ENCODE peak calls at places on chromosomes 6 and 20, in seven cellular contexts. A, W, D, Q, Z, H and E are unnamed samples.

GRCh38 chr6:96812077-96812703 is 25.1 kb downstream of the GPR63 start:
- DNase-seq in A (no peak), W (no peak), D (peak), Q (no peak), Z (no peak), H (no peak), E (no peak)

GRCh38 chr6:51868591-51869355 is 218.6 kb downstream of the PKHD1 start:
- DNase-seq in A (no peak), W (no peak), D (peak), Q (no peak), Z (no peak), H (no peak), E (no peak)

GRCh38 chr6:46013639-46014038 is 2.0 kb downstream of the CLIC5 start:
- DNase-seq in A (no peak), W (no peak), D (no peak), Q (no peak), Z (no peak), H (no peak), E (no peak)

GRCh38 chr20:25606094-25606640 is 17.6 kb downstream of the NANP start:
- DNase-seq in A (no peak), W (no peak), D (no peak), Q (no peak), Z (no peak), H (no peak), E (no peak)

GRCh38 chr6:111494951-111495350 is 11.9 kb upstream of the REV3L start:
- DNase-seq in A (no peak), W (no peak), D (no peak), Q (no peak), Z (no peak), H (no peak), E (no peak)

GRCh38 chr20:1146957-1147356 is 28.6 kb downstream of the PSMF1 start:
- DNase-seq in A (no peak), W (no peak), D (no peak), Q (no peak), Z (no peak), H (no peak), E (no peak)

GRCh38 chr6:48986803-48987202 is 476.2 kb downstream of the MMUT start:
- DNase-seq in A (no peak), W (no peak), D (no peak), Q (no peak), Z (no peak), H (no peak), E (no peak)

GRCh38 chr20:51910202-51911050 is 108.1 kb upstream of the SALL4 start:
- DNase-seq in A (no peak), W (no peak), D (peak), Q (peak), Z (no peak), H (no peak), E (no peak)

GRCh38 chr20:53846640-53847039 is 223.8 kb downstream of the BCAS1 start:
- DNase-seq in A (no peak), W (no peak), D (no peak), Q (no peak), Z (no peak), H (no peak), E (no peak)

GRCh38 chr6:49052901-49053300 is 410.2 kb downstream of the MMUT start:
- DNase-seq in A (no peak), W (no peak), D (peak), Q (no peak), Z (no peak), H (no peak), E (no peak)

GRCh38 chr6:74044417-74045096 is 348.6 kb downstream of the CD109 start:
- DNase-seq in A (no peak), W (no peak), D (no peak), Q (no peak), Z (no peak), H (no peak), E (no peak)

GRCh38 chr20:13990465-13990864 is at the start of gene SEL1L2:
- DNase-seq in A (no peak), W (no peak), D (no peak), Q (peak), Z (no peak), H (no peak), E (no peak)

GRCh38 chr20:31663838-31664695 is 26.4 kb downstream of the COX4I2 start:
- DNase-seq in A (no peak), W (no peak), D (no peak), Q (peak), Z (no peak), H (no peak), E (no peak)

GRCh38 chr6:44001318-44001868 is 125.9 kb downstream of the MRPL14 start:
- DNase-seq in A (no peak), W (no peak), D (no peak), Q (peak), Z (no peak), H (no peak), E (no peak)

GRCh38 chr20:57065646-57066045 is 200.8 kb downstream of the BMP7 start:
- DNase-seq in A (no peak), W (no peak), D (no peak), Q (no peak), Z (no peak), H (no peak), E (no peak)

GRCh38 chr6:35764238-35764896 is 12.0 kb upstream of the CLPSL2 start:
- DNase-seq in A (no peak), W (no peak), D (peak), Q (no peak), Z (no peak), H (no peak), E (no peak)

GRCh38 chr6:136317023-136317649 is 27.5 kb upstream of the BCLAF1 start:
- DNase-seq in A (no peak), W (peak), D (peak), Q (peak), Z (peak), H (peak), E (no peak)

GRCh38 chr6:82072771-82073170 is 174.8 kb downstream of the IBTK start:
- DNase-seq in A (no peak), W (peak), D (peak), Q (no peak), Z (no peak), H (no peak), E (no peak)

GRCh38 chr20:18224968-18225568 is 63.3 kb upstream of the ZNF133 start:
- DNase-seq in A (no peak), W (peak), D (peak), Q (peak), Z (no peak), H (no peak), E (no peak)

GRCh38 chr6:9647599-9647998 is 767.3 kb downstream of the TFAP2A start:
- DNase-seq in A (no peak), W (peak), D (no peak), Q (no peak), Z (no peak), H (no peak), E (no peak)

GRCh38 chr6:25601797-25602679 is 50.0 kb upstream of the SCGN start:
- DNase-seq in A (no peak), W (peak), D (peak), Q (peak), Z (no peak), H (no peak), E (no peak)

GRCh38 chr6:26175428-26176181 is 88.4 kb downstream of the HFE start:
- DNase-seq in A (no peak), W (no peak), D (peak), Q (peak), Z (peak), H (no peak), E (no peak)

GRCh38 chr20:58209652-58210397 is 18.6 kb downstream of the ANKRD60 start:
- DNase-seq in A (peak), W (peak), D (peak), Q (peak), Z (peak), H (peak), E (no peak)

GRCh38 chr6:152244998-152245630 is 392.0 kb downstream of the SYNE1 start:
- DNase-seq in A (no peak), W (no peak), D (no peak), Q (no peak), Z (no peak), H (no peak), E (no peak)

GRCh38 chr20:48819813-48820648 is 7.8 kb downstream of the PREX1 start:
- DNase-seq in A (no peak), W (no peak), D (no peak), Q (no peak), Z (no peak), H (no peak), E (no peak)

GRCh38 chr20:17896771-17897369 is 71.7 kb downstream of the SNX5 start:
- DNase-seq in A (no peak), W (no peak), D (no peak), Q (no peak), Z (no peak), H (no peak), E (no peak)

GRCh38 chr6:87099472-87099871 is 4.6 kb upstream of the CGA start:
- DNase-seq in A (no peak), W (no peak), D (no peak), Q (no peak), Z (no peak), H (no peak), E (no peak)

GRCh38 chr6:14784596-14785360 is 461.1 kb upstream of the JARID2 start:
- DNase-seq in A (no peak), W (no peak), D (peak), Q (peak), Z (no peak), H (no peak), E (no peak)

GRCh38 chr6:157145656-157146285 is 177.5 kb downstream of the TMEM242 start:
- DNase-seq in A (no peak), W (no peak), D (no peak), Q (peak), Z (no peak), H (no peak), E (no peak)

GRCh38 chr6:80939936-80940335 is 812.5 kb downstream of the TENT5A start:
- DNase-seq in A (no peak), W (no peak), D (peak), Q (no peak), Z (no peak), H (no peak), E (no peak)

GRCh38 chr6:115131709-115132490 is 789.1 kb upstream of the HS3ST5 start:
- DNase-seq in A (no peak), W (no peak), D (no peak), Q (no peak), Z (no peak), H (no peak), E (no peak)

GRCh38 chr20:44776977-44777376 is 31.3 kb downstream of the KCNK15 start:
- DNase-seq in A (no peak), W (no peak), D (peak), Q (peak), Z (no peak), H (no peak), E (no peak)

GRCh38 chr20:16106191-16106849 is 466.9 kb downstream of the KIF16B start:
- DNase-seq in A (no peak), W (no peak), D (peak), Q (no peak), Z (no peak), H (no peak), E (no peak)

GRCh38 chr6:7406743-7407142 is 17.1 kb downstream of the RIOK1 start:
- DNase-seq in A (no peak), W (no peak), D (no peak), Q (no peak), Z (no peak), H (no peak), E (no peak)

GRCh38 chr20:13200767-13201500 is 20.1 kb upstream of the ISM1 start:
- DNase-seq in A (no peak), W (no peak), D (no peak), Q (no peak), Z (no peak), H (no peak), E (no peak)

GRCh38 chr6:106194949-106195919 is 109.1 kb downstream of the PRDM1 start:
- DNase-seq in A (no peak), W (no peak), D (peak), Q (no peak), Z (peak), H (no peak), E (no peak)

GRCh38 chr6:106197441-106197840 is 111.3 kb downstream of the PRDM1 start:
- DNase-seq in A (no peak), W (no peak), D (no peak), Q (no peak), Z (no peak), H (no peak), E (no peak)

GRCh38 chr6:106187424-106187982 is 101.4 kb downstream of the PRDM1 start:
- DNase-seq in A (no peak), W (no peak), D (no peak), Q (no peak), Z (no peak), H (no peak), E (no peak)

GRCh38 chr6:106188104-106188794 is 102.1 kb downstream of the PRDM1 start:
- DNase-seq in A (no peak), W (no peak), D (no peak), Q (no peak), Z (no peak), H (no peak), E (no peak)

GRCh38 chr6:106192824-106193223 is 106.7 kb downstream of the PRDM1 start:
- DNase-seq in A (no peak), W (no peak), D (peak), Q (no peak), Z (no peak), H (no peak), E (no peak)
- H3K27ac ChIP-seq in A (no peak), W (no peak), D (peak), Q (no peak), Z (no peak), H (no peak), E (no peak)

DNA sequence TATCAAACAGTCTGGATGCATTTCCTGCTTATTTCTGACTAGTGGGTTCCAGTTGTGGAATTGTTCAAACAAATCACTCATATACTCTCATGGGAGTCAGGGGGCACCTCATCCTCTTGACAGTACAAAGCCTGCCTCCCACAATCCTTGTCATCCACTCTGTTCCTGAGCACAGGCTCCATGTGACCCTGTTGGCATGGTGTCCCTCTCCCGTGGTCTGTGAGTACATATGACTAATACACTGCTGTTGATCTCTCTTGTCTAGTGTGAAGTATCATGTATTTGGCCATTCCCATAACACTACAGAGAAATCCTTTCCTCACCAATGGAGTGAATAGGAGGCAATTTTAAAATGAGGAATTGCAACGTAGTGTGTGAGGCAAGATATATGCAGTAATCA is 185.3 kb downstream of the OGFRL1 start:
- DNase-seq in A (no peak), W (peak), D (peak), Q (peak), Z (no peak), H (peak), E (no peak)
- H3K27ac ChIP-seq in A (no peak), W (peak), D (no peak), Q (no peak), Z (no peak), H (no peak), E (no peak)

DNA sequence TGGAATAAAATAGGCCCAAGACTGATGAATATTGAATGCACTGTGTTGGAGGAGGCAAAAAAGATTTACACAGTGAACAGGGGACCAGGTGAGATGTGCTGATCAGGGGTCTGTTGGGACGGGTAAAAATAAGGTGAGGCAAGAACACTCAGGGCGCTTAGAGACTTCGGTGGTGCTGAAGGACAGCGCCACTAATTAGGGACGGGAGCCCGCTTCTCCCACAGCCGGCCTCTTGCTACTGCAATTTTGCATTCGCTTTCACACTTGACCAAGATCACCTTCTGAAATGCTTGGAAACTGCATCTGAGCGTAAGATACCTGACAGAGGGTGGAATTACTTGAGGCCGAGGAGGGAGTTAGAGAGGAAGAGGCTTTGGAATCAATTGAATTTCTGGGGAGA is 7.3 kb downstream of the TFAP2D start:
- DNase-seq in A (no peak), W (no peak), D (peak), Q (peak), Z (no peak), H (no peak), E (no peak)
- H3K27ac ChIP-seq in A (no peak), W (no peak), D (no peak), Q (no peak), Z (no peak), H (no peak), E (no peak)

DNA sequence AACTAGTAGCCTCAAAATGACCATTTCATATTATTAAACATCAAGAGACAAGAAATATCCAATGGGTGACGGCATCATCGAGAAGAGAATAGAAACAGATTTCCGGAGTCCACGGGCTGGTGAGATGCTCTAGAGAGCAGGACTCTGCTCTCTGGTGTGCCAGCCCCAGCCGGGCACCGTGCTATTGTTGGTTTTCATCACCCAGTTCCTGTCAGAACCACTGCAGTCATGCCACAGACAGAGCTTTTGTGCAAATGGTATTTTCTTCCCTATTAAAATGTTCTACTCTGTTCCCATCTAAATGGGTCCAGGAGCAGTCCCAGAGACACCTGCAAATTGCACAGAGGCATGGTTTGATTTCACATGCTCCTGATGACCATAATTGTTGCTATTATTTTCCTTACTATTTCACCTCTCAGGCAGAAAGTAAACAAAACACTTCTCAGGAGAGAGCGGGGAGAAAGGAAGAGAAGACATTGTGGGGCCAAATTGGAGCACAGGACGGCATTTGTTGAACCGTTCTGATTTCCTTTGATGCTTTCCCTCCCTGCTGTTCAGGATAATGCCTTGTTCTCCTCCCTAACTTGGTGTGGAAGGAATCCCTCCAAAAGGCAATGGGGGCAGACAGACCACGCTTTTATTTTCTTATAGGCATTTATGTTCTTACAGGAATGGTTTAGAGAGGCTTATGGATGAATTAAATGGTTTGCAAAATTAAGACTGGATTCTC is 11.4 kb upstream of the RAMACL start:
- DNase-seq in A (no peak), W (no peak), D (no peak), Q (no peak), Z (no peak), H (no peak), E (no peak)
- H3K27ac ChIP-seq in A (peak), W (peak), D (no peak), Q (peak), Z (no peak), H (peak), E (peak)

DNA sequence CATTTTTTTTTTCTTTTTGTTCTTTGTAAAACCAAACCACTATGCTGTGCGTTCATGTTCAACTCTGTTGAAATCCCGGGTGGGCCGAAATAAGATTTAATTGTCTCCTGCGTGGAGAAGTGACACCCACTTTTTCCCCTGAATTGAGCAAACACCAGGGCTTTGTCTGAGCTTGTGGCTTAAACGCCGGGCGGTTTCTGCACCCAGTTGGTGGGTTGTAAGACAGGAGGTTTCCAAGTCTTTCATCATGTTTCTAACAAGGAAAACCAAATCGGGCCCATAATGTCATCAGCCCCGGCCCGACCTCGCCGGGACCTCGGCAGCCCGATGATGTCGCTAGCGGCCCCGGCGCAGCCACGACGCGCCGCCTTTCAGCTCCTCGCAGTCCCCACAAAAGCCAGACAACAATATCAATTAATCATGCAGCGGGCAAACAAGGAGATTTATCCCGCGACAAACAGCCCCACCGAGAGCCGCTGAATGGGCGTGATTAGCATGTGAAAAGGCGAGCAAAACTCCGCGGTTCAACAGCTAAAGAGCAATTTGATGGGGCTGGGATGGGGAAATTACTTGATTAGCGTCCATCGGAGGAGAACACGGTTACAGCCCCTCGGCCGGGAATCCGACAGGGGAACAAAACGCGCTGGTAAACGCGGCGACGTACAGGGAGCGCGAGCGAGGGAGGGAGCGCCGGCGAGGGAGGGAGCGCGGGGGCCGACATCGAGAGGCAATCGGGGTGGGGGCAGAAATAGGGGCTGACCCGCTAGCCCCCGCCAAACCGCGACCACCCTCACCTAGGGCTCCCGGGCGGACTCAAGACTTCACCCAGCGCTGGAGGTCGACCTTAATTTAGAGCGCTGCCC is 5.3 kb downstream of the LINC00237 start:
- DNase-seq in A (no peak), W (no peak), D (no peak), Q (no peak), Z (no peak), H (no peak), E (no peak)
- H3K27ac ChIP-seq in A (peak), W (no peak), D (no peak), Q (no peak), Z (no peak), H (no peak), E (no peak)

GRCh38 chr6:113015249-113015648 is 668.1 kb downstream of the RFPL4B start:
- DNase-seq in A (no peak), W (peak), D (no peak), Q (no peak), Z (no peak), H (no peak), E (no peak)

GRCh38 chr6:113018351-113019151 is 671.4 kb downstream of the RFPL4B start:
- DNase-seq in A (no peak), W (no peak), D (peak), Q (peak), Z (no peak), H (peak), E (no peak)

GRCh38 chr6:113017316-113017715 is 670.2 kb downstream of the RFPL4B start:
- DNase-seq in A (no peak), W (no peak), D (no peak), Q (no peak), Z (no peak), H (no peak), E (no peak)

DNA sequence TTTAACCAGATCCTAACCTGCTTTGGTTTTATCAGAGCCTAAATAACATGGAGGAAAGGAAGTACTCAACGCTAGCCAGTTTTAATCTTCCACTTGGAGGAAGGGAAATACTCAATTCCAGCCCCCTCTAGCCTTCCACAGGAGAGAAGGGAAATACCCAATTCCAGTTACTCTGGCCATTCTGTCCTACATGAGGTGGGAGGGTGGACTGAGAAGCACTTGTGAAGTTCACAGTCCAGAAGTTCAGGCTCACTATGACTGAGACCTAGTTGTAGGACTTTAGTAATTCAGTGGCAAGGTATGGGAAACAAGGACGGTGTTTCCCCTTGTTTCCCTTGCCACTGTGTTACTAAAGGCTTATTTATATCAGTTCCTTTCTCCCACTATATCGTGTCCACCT is 672.0 kb downstream of the RFPL4B start:
- DNase-seq in A (no peak), W (no peak), D (no peak), Q (no peak), Z (no peak), H (no peak), E (no peak)
- H3K27ac ChIP-seq in A (no peak), W (peak), D (peak), Q (peak), Z (no peak), H (peak), E (peak)